ENCODE peak calls at places on chromosomes 2 and 18, in nine cellular contexts. One of them, this sample, is unnamed.

GRCh38 chr2:109410021-109410815 is 203.5 kb downstream of the SEPTIN10 start:
- DNase-seq in effector memory CD4-positive, alpha-beta T cell: no peak
- DNase-seq in esophagus squamous epithelium: no peak
- DNase-seq in body of pancreas: no peak
- DNase-seq in BE2C: no peak
- DNase-seq in endothelial cell of umbilical vein: no peak
- DNase-seq in CD8-positive, alpha-beta T cell: no peak
- DNase-seq in cardiac muscle cell: no peak
- DNase-seq in left ventricle myocardium inferior: no peak
- DNase-seq in this sample: no peak

GRCh38 chr2:19350678-19351401 is 7.6 kb downstream of the OSR1 start:
- DNase-seq in endothelial cell of umbilical vein: no peak
- DNase-seq in left ventricle myocardium inferior: no peak
- DNase-seq in effector memory CD4-positive, alpha-beta T cell: no peak
- DNase-seq in cardiac muscle cell: no peak
- DNase-seq in body of pancreas: no peak
- DNase-seq in esophagus squamous epithelium: no peak
- DNase-seq in CD8-positive, alpha-beta T cell: no peak
- DNase-seq in BE2C: no peak
- DNase-seq in this sample: peak; percentile 57

GRCh38 chr2:37323770-37324535 is 680 bp downstream of the PRKD3 start:
- DNase-seq in body of pancreas: peak; percentile 29
- DNase-seq in BE2C: peak; percentile 35
- DNase-seq in CD8-positive, alpha-beta T cell: peak; percentile 50
- DNase-seq in cardiac muscle cell: peak; percentile 40
- DNase-seq in effector memory CD4-positive, alpha-beta T cell: peak; percentile 18
- DNase-seq in esophagus squamous epithelium: no peak
- DNase-seq in endothelial cell of umbilical vein: peak; percentile 71
- DNase-seq in left ventricle myocardium inferior: peak; percentile 27
- DNase-seq in this sample: no peak

GRCh38 chr2:177254433-177255226 is 9.9 kb downstream of the NFE2L2 start:
- DNase-seq in esophagus squamous epithelium: no peak
- DNase-seq in cardiac muscle cell: peak; percentile 49
- DNase-seq in effector memory CD4-positive, alpha-beta T cell: no peak
- DNase-seq in endothelial cell of umbilical vein: peak; percentile 64
- DNase-seq in body of pancreas: peak; percentile 45
- DNase-seq in BE2C: peak; percentile 22
- DNase-seq in CD8-positive, alpha-beta T cell: no peak
- DNase-seq in left ventricle myocardium inferior: no peak
- DNase-seq in this sample: peak; percentile 94

GRCh38 chr2:195477996-195478382 is 179.0 kb upstream of the SLC39A10 start:
- DNase-seq in body of pancreas: no peak
- DNase-seq in BE2C: no peak
- DNase-seq in esophagus squamous epithelium: no peak
- DNase-seq in effector memory CD4-positive, alpha-beta T cell: no peak
- DNase-seq in cardiac muscle cell: peak; percentile 44
- DNase-seq in endothelial cell of umbilical vein: no peak
- DNase-seq in CD8-positive, alpha-beta T cell: no peak
- DNase-seq in left ventricle myocardium inferior: no peak
- DNase-seq in this sample: no peak

GRCh38 chr2:240999001-240999791 is 778 bp downstream of the SNED1 start:
- DNase-seq in cardiac muscle cell: no peak
- DNase-seq in endothelial cell of umbilical vein: no peak
- DNase-seq in left ventricle myocardium inferior: peak; percentile 38
- DNase-seq in CD8-positive, alpha-beta T cell: no peak
- DNase-seq in esophagus squamous epithelium: no peak
- DNase-seq in effector memory CD4-positive, alpha-beta T cell: no peak
- DNase-seq in BE2C: peak; percentile 27
- DNase-seq in body of pancreas: peak; percentile 48
- DNase-seq in this sample: peak; percentile 67

GRCh38 chr2:52260904-52261303 is 1229.0 kb upstream of the NRXN1 start:
- DNase-seq in cardiac muscle cell: peak; percentile 43
- DNase-seq in effector memory CD4-positive, alpha-beta T cell: no peak
- DNase-seq in endothelial cell of umbilical vein: no peak
- DNase-seq in body of pancreas: no peak
- DNase-seq in esophagus squamous epithelium: no peak
- DNase-seq in CD8-positive, alpha-beta T cell: no peak
- DNase-seq in BE2C: no peak
- DNase-seq in left ventricle myocardium inferior: no peak
- DNase-seq in this sample: no peak

GRCh38 chr2:10514287-10514686 is 66.2 kb upstream of the ODC1 start:
- DNase-seq in cardiac muscle cell: no peak
- DNase-seq in esophagus squamous epithelium: no peak
- DNase-seq in left ventricle myocardium inferior: no peak
- DNase-seq in CD8-positive, alpha-beta T cell: no peak
- DNase-seq in endothelial cell of umbilical vein: no peak
- DNase-seq in body of pancreas: no peak
- DNase-seq in BE2C: no peak
- DNase-seq in effector memory CD4-positive, alpha-beta T cell: no peak
- DNase-seq in this sample: peak; percentile 9

GRCh38 chr2:102073168-102073724 is 69.3 kb upstream of the IL1R1 start:
- DNase-seq in cardiac muscle cell: no peak
- DNase-seq in left ventricle myocardium inferior: no peak
- DNase-seq in effector memory CD4-positive, alpha-beta T cell: no peak
- DNase-seq in esophagus squamous epithelium: no peak
- DNase-seq in CD8-positive, alpha-beta T cell: no peak
- DNase-seq in endothelial cell of umbilical vein: no peak
- DNase-seq in body of pancreas: no peak
- DNase-seq in BE2C: no peak
- DNase-seq in this sample: no peak

GRCh38 chr2:18560797-18561085 is 288 bp upstream of the RDH14 start:
- DNase-seq in cardiac muscle cell: no peak
- DNase-seq in BE2C: no peak
- DNase-seq in effector memory CD4-positive, alpha-beta T cell: no peak
- DNase-seq in body of pancreas: no peak
- DNase-seq in CD8-positive, alpha-beta T cell: no peak
- DNase-seq in left ventricle myocardium inferior: no peak
- DNase-seq in endothelial cell of umbilical vein: no peak
- DNase-seq in esophagus squamous epithelium: no peak
- DNase-seq in this sample: no peak

GRCh38 chr18:13658444-13659204 is 67.7 kb downstream of the FAM210A start:
- DNase-seq in BE2C: no peak
- DNase-seq in body of pancreas: no peak
- DNase-seq in effector memory CD4-positive, alpha-beta T cell: no peak
- DNase-seq in esophagus squamous epithelium: no peak
- DNase-seq in endothelial cell of umbilical vein: peak; percentile 90
- DNase-seq in cardiac muscle cell: no peak
- DNase-seq in CD8-positive, alpha-beta T cell: no peak
- DNase-seq in left ventricle myocardium inferior: no peak
- DNase-seq in this sample: no peak

DNA sequence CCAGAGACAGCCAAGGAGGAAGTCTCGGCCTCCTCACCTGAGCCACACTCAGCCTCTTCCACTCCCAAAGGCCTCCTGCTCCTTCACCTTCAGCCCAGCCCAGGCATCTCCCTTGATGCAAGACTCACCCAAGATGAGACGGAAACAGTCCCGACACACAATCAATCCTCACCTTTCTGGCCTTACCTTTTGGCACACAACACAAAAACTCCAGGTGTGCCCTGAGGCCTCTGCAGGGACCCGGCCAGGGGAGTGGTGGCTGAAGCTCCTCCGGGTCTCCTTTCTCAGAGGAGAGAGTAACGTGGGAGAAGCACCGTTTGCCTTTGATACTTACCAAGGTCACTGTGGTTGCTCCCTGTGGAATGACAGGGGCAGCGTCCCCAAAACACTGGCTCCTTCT is 23.8 kb upstream of the EFHD1 start:
- DNase-seq in endothelial cell of umbilical vein: no peak
- DNase-seq in esophagus squamous epithelium: no peak
- DNase-seq in body of pancreas: no peak
- DNase-seq in left ventricle myocardium inferior: no peak
- DNase-seq in effector memory CD4-positive, alpha-beta T cell: no peak
- DNase-seq in BE2C: no peak
- DNase-seq in cardiac muscle cell: no peak
- DNase-seq in CD8-positive, alpha-beta T cell: no peak
- DNase-seq in this sample: no peak
- H3K9me3 ChIP-seq in endothelial cell of umbilical vein: no peaks in the 10 kb centered on the region
- H3K9me3 ChIP-seq in esophagus squamous epithelium: no peaks in the 10 kb centered on the region
- H3K9me3 ChIP-seq in body of pancreas: no peaks in the 10 kb centered on the region
- H3K9me3 ChIP-seq in left ventricle myocardium inferior: no peaks in the 10 kb centered on the region
- H3K9me3 ChIP-seq in effector memory CD4-positive, alpha-beta T cell: no peaks in the 10 kb centered on the region
- H3K9me3 ChIP-seq in BE2C: no peaks in the 10 kb centered on the region
- H3K9me3 ChIP-seq in cardiac muscle cell: no peaks in the 10 kb centered on the region
- H3K9me3 ChIP-seq in CD8-positive, alpha-beta T cell: no peaks in the 10 kb centered on the region
- H3K9me3 ChIP-seq in this sample: no peaks in the 10 kb centered on the region

DNA sequence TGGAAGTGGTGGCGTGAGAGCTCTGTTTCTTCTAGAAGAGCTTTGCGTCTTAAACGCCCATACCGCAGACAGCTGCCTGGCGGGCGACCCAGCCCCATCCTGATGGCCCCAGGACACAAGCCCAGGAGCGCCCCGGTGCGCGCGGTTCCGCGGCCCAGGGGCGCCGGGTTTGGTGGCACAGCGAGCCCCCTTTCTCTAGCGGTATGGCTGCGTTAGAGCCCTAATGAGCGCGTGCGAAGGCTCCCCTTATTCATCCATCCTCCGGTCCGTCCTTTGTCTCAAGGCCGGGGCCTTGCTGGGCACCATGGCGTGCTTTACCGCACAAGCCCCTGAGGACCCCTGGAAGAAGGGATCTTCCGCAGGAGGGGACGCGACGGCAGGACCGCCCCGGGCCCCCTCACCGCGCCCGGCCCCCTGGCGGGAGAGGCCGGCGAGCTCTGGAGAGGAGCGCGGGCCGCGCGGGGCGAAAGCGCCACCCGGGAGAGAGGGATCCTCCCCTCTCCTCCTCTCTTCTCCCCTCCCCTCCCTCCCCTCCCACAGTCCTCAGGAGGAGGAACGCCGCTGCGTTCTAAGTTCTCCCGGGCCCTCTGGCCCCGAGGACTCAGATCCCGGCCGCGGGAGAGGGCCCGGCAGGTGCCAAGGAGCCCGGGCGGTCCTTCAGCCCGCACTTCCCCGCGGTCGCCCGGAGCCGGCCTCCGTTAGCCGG is 626 bp upstream of the SLC1A4 start:
- DNase-seq in BE2C: peak; percentile 61
- DNase-seq in left ventricle myocardium inferior: peak; percentile 53
- DNase-seq in endothelial cell of umbilical vein: peak; percentile 79
- DNase-seq in body of pancreas: peak; percentile 80
- DNase-seq in effector memory CD4-positive, alpha-beta T cell: peak; percentile 27
- DNase-seq in cardiac muscle cell: peak; percentile 90
- DNase-seq in CD8-positive, alpha-beta T cell: peak; percentile 51
- DNase-seq in esophagus squamous epithelium: peak; percentile 4
- DNase-seq in this sample: peak; percentile 82
- H3K4me1 ChIP-seq in BE2C: no peaks in the 10 kb centered on the region
- H3K4me1 ChIP-seq in left ventricle myocardium inferior: peaks cover 55% of the 10 kb centered on the region
- H3K4me1 ChIP-seq in endothelial cell of umbilical vein: peaks cover 15% of the 10 kb centered on the region
- H3K4me1 ChIP-seq in body of pancreas: peaks cover 29% of the 10 kb centered on the region
- H3K4me1 ChIP-seq in effector memory CD4-positive, alpha-beta T cell: peaks cover 9% of the 10 kb centered on the region
- H3K4me1 ChIP-seq in cardiac muscle cell: peaks cover 4% of the 10 kb centered on the region
- H3K4me1 ChIP-seq in CD8-positive, alpha-beta T cell: peaks cover 11% of the 10 kb centered on the region
- H3K4me1 ChIP-seq in esophagus squamous epithelium: peaks cover 15% of the 10 kb centered on the region
- H3K4me1 ChIP-seq in this sample: no peaks in the 10 kb centered on the region

DNA sequence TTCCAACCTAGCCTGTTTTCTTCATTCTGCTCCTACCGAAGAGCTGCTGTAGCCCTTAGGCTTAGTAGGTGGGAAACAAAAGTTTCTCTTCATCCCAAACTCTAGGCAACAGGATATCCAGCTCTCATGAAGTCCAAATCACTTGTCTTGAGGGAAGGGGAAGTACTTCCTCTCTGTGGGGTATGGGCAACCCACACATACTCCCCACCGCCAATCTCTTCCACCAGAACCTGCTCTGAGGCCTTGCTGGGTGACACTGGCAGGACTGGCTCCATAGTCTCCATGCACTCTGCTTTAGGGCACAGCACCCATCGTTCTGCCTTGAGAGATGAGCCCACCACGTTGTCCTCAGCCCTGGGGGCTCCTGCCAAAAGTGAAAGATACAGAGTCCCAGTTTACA is 173.0 kb downstream of the NCK2 start:
- DNase-seq in BE2C: no peak
- DNase-seq in cardiac muscle cell: no peak
- DNase-seq in left ventricle myocardium inferior: no peak
- DNase-seq in body of pancreas: no peak
- DNase-seq in endothelial cell of umbilical vein: no peak
- DNase-seq in esophagus squamous epithelium: no peak
- DNase-seq in effector memory CD4-positive, alpha-beta T cell: no peak
- DNase-seq in CD8-positive, alpha-beta T cell: no peak
- DNase-seq in this sample: no peak
- H3K9me3 ChIP-seq in BE2C: no peaks in the 10 kb centered on the region
- H3K9me3 ChIP-seq in cardiac muscle cell: no peaks in the 10 kb centered on the region
- H3K9me3 ChIP-seq in left ventricle myocardium inferior: peaks cover 41% of the 10 kb centered on the region
- H3K9me3 ChIP-seq in body of pancreas: peaks cover 7% of the 10 kb centered on the region
- H3K9me3 ChIP-seq in endothelial cell of umbilical vein: no peaks in the 10 kb centered on the region
- H3K9me3 ChIP-seq in esophagus squamous epithelium: peaks cover 21% of the 10 kb centered on the region
- H3K9me3 ChIP-seq in effector memory CD4-positive, alpha-beta T cell: peaks cover 5% of the 10 kb centered on the region
- H3K9me3 ChIP-seq in CD8-positive, alpha-beta T cell: no peaks in the 10 kb centered on the region
- H3K9me3 ChIP-seq in this sample: peaks cover 25% of the 10 kb centered on the region

GRCh38 chr2:25303517-25304338 is 38.0 kb downstream of the DNMT3A start:
- DNase-seq in left ventricle myocardium inferior: no peak
- DNase-seq in esophagus squamous epithelium: no peak
- DNase-seq in BE2C: no peak
- DNase-seq in endothelial cell of umbilical vein: no peak
- DNase-seq in body of pancreas: no peak
- DNase-seq in CD8-positive, alpha-beta T cell: no peak
- DNase-seq in cardiac muscle cell: no peak
- DNase-seq in effector memory CD4-positive, alpha-beta T cell: no peak
- DNase-seq in this sample: no peak

GRCh38 chr2:25306767-25307368 is 34.9 kb downstream of the DNMT3A start:
- DNase-seq in cardiac muscle cell: no peak
- DNase-seq in left ventricle myocardium inferior: peak; percentile 57
- DNase-seq in esophagus squamous epithelium: no peak
- DNase-seq in BE2C: no peak
- DNase-seq in CD8-positive, alpha-beta T cell: no peak
- DNase-seq in endothelial cell of umbilical vein: no peak
- DNase-seq in effector memory CD4-positive, alpha-beta T cell: no peak
- DNase-seq in body of pancreas: peak; percentile 37
- DNase-seq in this sample: no peak

GRCh38 chr2:25304339-25304728 is 37.4 kb downstream of the DNMT3A start:
- DNase-seq in left ventricle myocardium inferior: no peak
- DNase-seq in BE2C: no peak
- DNase-seq in cardiac muscle cell: peak; percentile 82
- DNase-seq in body of pancreas: no peak
- DNase-seq in esophagus squamous epithelium: no peak
- DNase-seq in effector memory CD4-positive, alpha-beta T cell: no peak
- DNase-seq in endothelial cell of umbilical vein: no peak
- DNase-seq in CD8-positive, alpha-beta T cell: no peak
- DNase-seq in this sample: no peak

GRCh38 chr2:25305197-25305596 is 36.5 kb downstream of the DNMT3A start:
- DNase-seq in cardiac muscle cell: no peak
- DNase-seq in endothelial cell of umbilical vein: no peak
- DNase-seq in CD8-positive, alpha-beta T cell: no peak
- DNase-seq in left ventricle myocardium inferior: no peak
- DNase-seq in effector memory CD4-positive, alpha-beta T cell: no peak
- DNase-seq in body of pancreas: no peak
- DNase-seq in esophagus squamous epithelium: no peak
- DNase-seq in BE2C: no peak
- DNase-seq in this sample: no peak

DNA sequence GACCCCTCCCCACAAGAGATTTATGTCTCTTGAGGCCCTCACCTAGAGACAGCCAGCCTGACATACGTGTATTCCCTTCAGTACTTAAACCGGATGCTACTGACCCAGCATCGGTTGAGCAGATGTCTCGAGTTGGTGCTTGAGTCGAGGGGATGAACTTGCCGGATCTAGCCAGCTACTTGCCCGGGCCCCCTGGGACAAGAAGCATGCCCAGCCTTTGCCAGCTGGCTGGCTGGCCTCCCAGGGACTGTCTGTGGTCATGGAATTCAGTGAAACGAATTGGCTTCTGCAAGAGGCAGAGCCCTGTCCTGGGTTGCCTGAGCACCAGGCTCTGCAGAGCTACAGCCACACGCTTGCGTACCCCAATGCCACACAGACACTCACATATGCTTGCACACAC is 35.9 kb downstream of the DNMT3A start:
- DNase-seq in CD8-positive, alpha-beta T cell: no peak
- DNase-seq in body of pancreas: no peak
- DNase-seq in cardiac muscle cell: no peak
- DNase-seq in effector memory CD4-positive, alpha-beta T cell: no peak
- DNase-seq in endothelial cell of umbilical vein: no peak
- DNase-seq in BE2C: peak; percentile 51
- DNase-seq in esophagus squamous epithelium: no peak
- DNase-seq in left ventricle myocardium inferior: peak; percentile 43
- DNase-seq in this sample: no peak
- H3K4me1 ChIP-seq in CD8-positive, alpha-beta T cell: peaks cover 79% of the 10 kb centered on the region
- H3K4me1 ChIP-seq in body of pancreas: peaks cover 20% of the 10 kb centered on the region
- H3K4me1 ChIP-seq in cardiac muscle cell: peaks cover 27% of the 10 kb centered on the region
- H3K4me1 ChIP-seq in effector memory CD4-positive, alpha-beta T cell: peaks cover 28% of the 10 kb centered on the region
- H3K4me1 ChIP-seq in endothelial cell of umbilical vein: peaks cover 7% of the 10 kb centered on the region
- H3K4me1 ChIP-seq in BE2C: peaks cover 17% of the 10 kb centered on the region
- H3K4me1 ChIP-seq in esophagus squamous epithelium: peaks cover 14% of the 10 kb centered on the region
- H3K4me1 ChIP-seq in left ventricle myocardium inferior: peaks cover 93% of the 10 kb centered on the region
- H3K4me1 ChIP-seq in this sample: peaks cover 8% of the 10 kb centered on the region